ENCODE peak calls at places on chromosomes 5 and 9, in six cellular contexts. F, Z, T, U, J and O are unnamed samples.

GRCh38 chr9:124800306-124801259 is 23.6 kb downstream of the OLFML2A start:
- DNase-seq in F (peak), Z (no peak), T (peak), U (no peak), J (peak), O (no peak)

GRCh38 chr5:143635146-143635752 is 176.7 kb upstream of the HMHB1 start:
- DNase-seq in F (peak), Z (no peak), T (peak), U (no peak), J (peak), O (no peak)

GRCh38 chr9:82781965-82782392 is 281.0 kb downstream of the RASEF start:
- DNase-seq in F (no peak), Z (no peak), T (no peak), U (no peak), J (no peak), O (no peak)

GRCh38 chr9:21747171-21747570 is 55.3 kb upstream of the MTAP start:
- DNase-seq in F (peak), Z (no peak), T (peak), U (no peak), J (peak), O (no peak)

GRCh38 chr5:119355636-119356383 is at the start of gene TNFAIP8:
- DNase-seq in F (peak), Z (no peak), T (peak), U (peak), J (peak), O (no peak)

GRCh38 chr9:23821400-23822181 is 4.4 kb downstream of the ELAVL2 start:
- DNase-seq in F (no peak), Z (no peak), T (no peak), U (peak), J (no peak), O (no peak)

GRCh38 chr9:3361689-3362392 is 164.0 kb downstream of the RFX3 start:
- DNase-seq in F (no peak), Z (no peak), T (no peak), U (peak), J (no peak), O (no peak)

GRCh38 chr5:164256351-164256750 is 750.9 kb downstream of the MAT2B start:
- DNase-seq in F (no peak), Z (no peak), T (peak), U (no peak), J (no peak), O (no peak)

GRCh38 chr5:151014680-151015343 is 5.6 kb upstream of the GPX3 start:
- DNase-seq in F (no peak), Z (no peak), T (peak), U (no peak), J (no peak), O (no peak)

GRCh38 chr5:167916706-167917105 is 374.7 kb upstream of the WWC1 start:
- DNase-seq in F (peak), Z (peak), T (peak), U (peak), J (peak), O (no peak)

GRCh38 chr9:127640908-127641545 is 28.9 kb downstream of the STXBP1 start:
- DNase-seq in F (no peak), Z (no peak), T (no peak), U (no peak), J (no peak), O (no peak)

GRCh38 chr5:153157156-153157555 is 333.3 kb upstream of the GRIA1 start:
- DNase-seq in F (no peak), Z (no peak), T (no peak), U (no peak), J (no peak), O (no peak)

GRCh38 chr5:66529704-66530103 is 66.5 kb upstream of the MAST4 start:
- DNase-seq in F (no peak), Z (no peak), T (no peak), U (no peak), J (no peak), O (no peak)

GRCh38 chr9:31519011-31519410 is 865.4 kb upstream of the ACO1 start:
- DNase-seq in F (peak), Z (no peak), T (no peak), U (peak), J (no peak), O (no peak)

GRCh38 chr9:134043531-134043988 is 18.3 kb downstream of the BRD3OS start:
- DNase-seq in F (no peak), Z (no peak), T (no peak), U (no peak), J (no peak), O (no peak)

GRCh38 chr9:78938821-78939220 is 632.9 kb upstream of the TLE4 start:
- DNase-seq in F (no peak), Z (no peak), T (no peak), U (no peak), J (no peak), O (no peak)

GRCh38 chr5:150111121-150111520 is 24.8 kb upstream of the CSF1R start:
- DNase-seq in F (no peak), Z (no peak), T (no peak), U (no peak), J (no peak), O (no peak)

GRCh38 chr9:37037137-37037743 is 3.2 kb upstream of the PAX5 start:
- DNase-seq in F (peak), Z (no peak), T (no peak), U (peak), J (peak), O (no peak)

GRCh38 chr9:37034320-37034937 is 361 bp upstream of the PAX5 start:
- DNase-seq in F (no peak), Z (no peak), T (no peak), U (peak), J (no peak), O (no peak)

GRCh38 chr9:37034938-37035471 is 937 bp upstream of the PAX5 start:
- DNase-seq in F (no peak), Z (no peak), T (no peak), U (peak), J (no peak), O (no peak)

GRCh38 chr9:37036237-37037136 is 2.4 kb upstream of the PAX5 start:
- DNase-seq in F (peak), Z (no peak), T (peak), U (peak), J (peak), O (no peak)

GRCh38 chr9:37035472-37036236 is 1.6 kb upstream of the PAX5 start:
- DNase-seq in F (no peak), Z (no peak), T (peak), U (peak), J (peak), O (no peak)
- H3K4me3 ChIP-seq in F (no peak), Z (no peak), T (no peak), U (peak), J (no peak), O (no peak)

DNA sequence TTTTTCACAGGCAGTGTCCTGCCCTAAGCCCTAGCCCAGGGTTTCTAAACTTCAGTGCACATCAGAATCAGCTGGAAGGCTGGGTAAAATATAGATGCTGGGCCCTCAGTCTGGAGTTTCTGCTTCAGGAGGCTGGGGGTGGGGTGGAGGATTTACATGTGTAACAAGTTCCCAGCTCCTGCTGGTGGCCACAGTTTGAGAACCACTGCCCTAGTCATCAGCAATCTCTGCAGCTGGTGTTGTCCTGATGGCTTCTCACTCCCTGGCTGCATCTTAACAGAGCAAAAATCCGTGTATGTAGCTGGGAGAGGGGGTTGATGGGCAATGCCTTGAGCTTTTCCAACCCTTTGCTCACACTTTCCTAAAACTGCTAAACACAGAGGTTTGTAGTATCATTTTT is 186.0 kb upstream of the KLF9 start:
- DNase-seq in F (peak), Z (peak), T (peak), U (no peak), J (peak), O (no peak)
- TF ChIP-seq CTCF in F (no peak), Z (peak), T (peak), U (no peak), J (no peak), O (peak)

GRCh38 chr5:54387031-54387430 is 68.5 kb upstream of the HSPB3 start:
- DNase-seq in F (peak), Z (no peak), T (no peak), U (no peak), J (no peak), O (no peak)

GRCh38 chr5:54388811-54389210 is 66.7 kb upstream of the HSPB3 start:
- DNase-seq in F (no peak), Z (no peak), T (no peak), U (no peak), J (peak), O (no peak)

GRCh38 chr5:54388411-54388810 is 67.1 kb upstream of the HSPB3 start:
- DNase-seq in F (peak), Z (no peak), T (no peak), U (no peak), J (peak), O (no peak)

GRCh38 chr5:54385994-54386393 is 69.5 kb upstream of the HSPB3 start:
- DNase-seq in F (peak), Z (no peak), T (peak), U (no peak), J (no peak), O (no peak)

GRCh38 chr5:54387659-54388232 is 67.8 kb upstream of the HSPB3 start:
- DNase-seq in F (peak), Z (no peak), T (peak), U (no peak), J (peak), O (no peak)
- H3K4me3 ChIP-seq in F (no peak), Z (no peak), T (no peak), U (no peak), J (no peak), O (no peak)

GRCh38 chr5:95960802-95961616 is 642 bp downstream of the ELL2 start:
- DNase-seq in F (peak), Z (peak), T (peak), U (peak), J (peak), O (no peak)

GRCh38 chr5:95958308-95959014 is 3.2 kb downstream of the ELL2 start:
- DNase-seq in F (peak), Z (no peak), T (no peak), U (peak), J (peak), O (no peak)

GRCh38 chr5:95961617-95962474 is at the start of gene ELL2:
- DNase-seq in F (peak), Z (peak), T (peak), U (peak), J (peak), O (peak)

GRCh38 chr5:95959051-95959963 is 2.3 kb downstream of the ELL2 start:
- DNase-seq in F (peak), Z (no peak), T (peak), U (peak), J (peak), O (no peak)

DNA sequence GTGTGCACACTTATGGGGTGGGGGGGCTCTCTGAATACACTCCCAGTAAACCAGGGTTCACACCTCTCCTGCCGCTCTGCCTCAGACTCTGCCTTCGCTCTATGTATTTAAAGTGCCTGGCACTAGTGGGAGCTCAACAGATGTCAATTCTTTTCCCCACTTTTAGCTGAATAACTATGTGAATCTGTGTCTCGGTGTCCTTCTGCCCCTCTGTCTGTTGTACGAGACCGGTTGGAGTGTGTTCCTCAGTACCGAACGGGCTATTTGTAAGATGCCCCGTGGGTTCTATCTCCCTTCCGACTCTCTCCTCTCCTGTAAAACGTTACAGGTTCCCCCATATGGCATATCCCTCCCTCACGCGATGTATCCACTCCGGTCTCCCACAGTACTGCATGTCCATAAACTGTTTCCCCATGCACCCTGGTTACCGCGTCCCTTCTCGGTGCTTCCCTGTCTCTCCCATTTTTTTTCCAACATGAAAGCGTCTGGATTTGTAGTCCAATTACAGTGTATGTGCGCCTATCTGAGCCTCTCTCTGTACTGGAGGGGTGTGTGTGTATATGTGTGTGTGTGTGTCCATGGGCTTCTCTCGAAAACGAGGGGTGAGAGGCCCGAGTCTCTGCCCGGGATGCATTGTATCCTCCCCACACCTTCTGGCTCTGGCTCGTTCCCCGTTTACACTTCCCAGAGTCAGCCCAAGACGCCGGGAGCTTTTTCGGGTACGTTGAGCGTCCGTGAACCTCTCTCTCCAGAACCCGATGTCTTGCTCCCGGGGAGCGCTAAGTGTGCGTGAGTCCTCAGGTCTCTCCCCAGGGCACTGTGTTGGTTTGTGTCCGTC is 1.5 kb downstream of the ELL2 start:
- DNase-seq in F (peak), Z (no peak), T (peak), U (no peak), J (peak), O (no peak)
- TF ChIP-seq CTCF in F (peak), Z (no peak), T (peak), U (no peak), J (peak), O (no peak)

GRCh38 chr5:129410488-129410887 is 49.6 kb upstream of the ADAMTS19 start:
- DNase-seq in F (no peak), Z (no peak), T (no peak), U (peak), J (no peak), O (no peak)
- H3K4me3 ChIP-seq in F (no peak), Z (no peak), T (no peak), U (no peak), J (no peak), O (no peak)

GRCh38 chr5:148238395-148238794 is at the start of gene MARCOL:
- DNase-seq in F (no peak), Z (no peak), T (no peak), U (no peak), J (no peak), O (no peak)

GRCh38 chr5:148237795-148238194 is 530 bp upstream of the MARCOL start:
- DNase-seq in F (no peak), Z (no peak), T (no peak), U (no peak), J (no peak), O (no peak)
- TF ChIP-seq CTCF in F (no peak), Z (no peak), T (no peak), U (no peak), J (no peak), O (no peak)

GRCh38 chr9:126151671-126152050 is 175.0 kb upstream of the MVB12B start:
- DNase-seq in F (peak), Z (no peak), T (no peak), U (no peak), J (no peak), O (no peak)

GRCh38 chr9:126154869-126155268 is 171.8 kb upstream of the MVB12B start:
- DNase-seq in F (no peak), Z (no peak), T (no peak), U (no peak), J (no peak), O (no peak)

GRCh38 chr9:126154182-126154827 is 172.3 kb upstream of the MVB12B start:
- DNase-seq in F (no peak), Z (no peak), T (no peak), U (no peak), J (no peak), O (no peak)

GRCh38 chr9:126152622-126153362 is 173.8 kb upstream of the MVB12B start:
- DNase-seq in F (no peak), Z (no peak), T (no peak), U (no peak), J (no peak), O (no peak)

GRCh38 chr9:126153382-126153781 is 173.2 kb upstream of the MVB12B start:
- DNase-seq in F (no peak), Z (no peak), T (no peak), U (no peak), J (no peak), O (no peak)
- H3K4me3 ChIP-seq in F (no peak), Z (no peak), T (no peak), U (no peak), J (no peak), O (no peak)

GRCh38 chr5:38403407-38403806 is 145.0 kb downstream of the EGFLAM start:
- DNase-seq in F (peak), Z (no peak), T (peak), U (no peak), J (peak), O (no peak)

GRCh38 chr5:38404236-38404635 is 145.9 kb downstream of the EGFLAM start:
- DNase-seq in F (no peak), Z (no peak), T (no peak), U (no peak), J (no peak), O (no peak)

GRCh38 chr5:38408446-38409175 is 147.8 kb downstream of the LIFR start:
- DNase-seq in F (no peak), Z (no peak), T (no peak), U (no peak), J (no peak), O (no peak)

GRCh38 chr5:38401145-38401544 is 142.8 kb downstream of the EGFLAM start:
- DNase-seq in F (no peak), Z (no peak), T (no peak), U (no peak), J (no peak), O (no peak)

GRCh38 chr5:38404667-38405276 is 146.4 kb downstream of the EGFLAM start:
- DNase-seq in F (no peak), Z (no peak), T (no peak), U (peak), J (no peak), O (no peak)
- TF ChIP-seq CTCF in F (peak), Z (peak), T (peak), U (peak), J (no peak), O (no peak)